ENCODE peak calls at places on chromosomes 3 and 15, in ten cellular contexts. T is iris pigment epithelial cell, J is SHP77, R is left ventricle myocardium inferior, Q is A172, H is pons, W is uterus, S is myocyte, D is EL, B is HT-29. Z is an unnamed sample.

GRCh38 chr15:60118146-60118545 is 114.0 kb downstream of the FOXB1 start:
- DNase-seq in T (no peak), J (no peak), R (no peak), Q (no peak), H (no peak), W (no peak), S (no peak), D (no peak), B (no peak), Z (no peak)

GRCh38 chr3:152943645-152944044 is 108.7 kb downstream of the P2RY1 start:
- DNase-seq in T (peak; percentile 1), J (no peak), R (no peak), Q (peak; percentile 17), H (no peak), W (no peak), S (peak; percentile 7), D (peak; percentile 24), B (peak; percentile 61), Z (no peak)

GRCh38 chr15:81050259-81050658 is 49.5 kb downstream of the TLNRD1 start:
- DNase-seq in T (no peak), J (no peak), R (no peak), Q (no peak), H (no peak), W (no peak), S (no peak), D (no peak), B (no peak), Z (no peak)

GRCh38 chr3:58422756-58423324 is 10.8 kb downstream of the PDHB start:
- DNase-seq in T (peak; percentile 40), J (peak; percentile 3), R (no peak), Q (peak; percentile 18), H (no peak), W (no peak), S (peak; percentile 40), D (no peak), B (no peak), Z (no peak)

GRCh38 chr3:124424396-124424795 is 305.9 kb upstream of the UMPS start:
- DNase-seq in T (no peak), J (no peak), R (no peak), Q (no peak), H (no peak), W (no peak), S (no peak), D (no peak), B (no peak), Z (no peak)

GRCh38 chr15:84816694-84817460 is at the start of gene ALPK3:
- DNase-seq in T (no peak), J (peak; percentile 85), R (peak; percentile 77), Q (no peak), H (no peak), W (no peak), S (peak; percentile 93), D (no peak), B (peak; percentile 84), Z (no peak)

GRCh38 chr15:90095521-90095959 is 6.7 kb downstream of the IDH2 start:
- DNase-seq in T (no peak), J (peak; percentile 64), R (no peak), Q (no peak), H (no peak), W (no peak), S (no peak), D (no peak), B (no peak), Z (peak; percentile 60)

GRCh38 chr3:158770254-158771017 is 31.4 kb upstream of the MFSD1 start:
- DNase-seq in T (peak; percentile 95), J (no peak), R (no peak), Q (peak; percentile 47), H (no peak), W (no peak), S (peak; percentile 35), D (peak; percentile 85), B (no peak), Z (no peak)

GRCh38 chr15:62966294-62966693 is 76.3 kb upstream of the TPM1 start:
- DNase-seq in T (no peak), J (no peak), R (no peak), Q (no peak), H (no peak), W (no peak), S (peak; percentile 93), D (no peak), B (no peak), Z (no peak)

GRCh38 chr15:43133429-43134156 is at the start of gene TMEM62:
- DNase-seq in T (peak; percentile 46), J (peak; percentile 84), R (peak; percentile 85), Q (peak; percentile 65), H (peak; percentile 72), W (peak; percentile 72), S (peak; percentile 83), D (peak; percentile 69), B (peak; percentile 97), Z (peak; percentile 83)

GRCh38 chr3:150739877-150740645 is 22.9 kb downstream of the SIAH2 start:
- DNase-seq in T (no peak), J (no peak), R (no peak), Q (no peak), H (no peak), W (no peak), S (no peak), D (no peak), B (no peak), Z (peak; percentile 53)

GRCh38 chr3:124467980-124468902 is 262.0 kb upstream of the UMPS start:
- DNase-seq in T (peak; percentile 37), J (peak; percentile 9), R (no peak), Q (peak; percentile 49), H (peak; percentile 37), W (peak; percentile 31), S (peak; percentile 55), D (peak; percentile 48), B (peak; percentile 90), Z (peak; percentile 46)

GRCh38 chr3:45055032-45055410 is 28.9 kb downstream of the CLEC3B start:
- DNase-seq in T (peak; percentile 83), J (no peak), R (no peak), Q (peak; percentile 86), H (no peak), W (no peak), S (peak; percentile 33), D (peak; percentile 85), B (no peak), Z (no peak)

GRCh38 chr15:79089331-79089889 is 1.2 kb downstream of the RASGRF1 start:
- DNase-seq in T (no peak), J (no peak), R (no peak), Q (no peak), H (no peak), W (no peak), S (no peak), D (no peak), B (no peak), Z (peak; percentile 2)

GRCh38 chr3:65483475-65483874 is 555.2 kb downstream of the MAGI1 start:
- DNase-seq in T (peak; percentile 10), J (no peak), R (peak; percentile 74), Q (no peak), H (peak; percentile 78), W (peak; percentile 31), S (peak; percentile 44), D (no peak), B (peak; percentile 61), Z (no peak)

GRCh38 chr3:10122724-10123123 is 7.2 kb downstream of the BRK1 start:
- DNase-seq in T (no peak), J (no peak), R (no peak), Q (no peak), H (no peak), W (no peak), S (no peak), D (no peak), B (no peak), Z (no peak)

GRCh38 chr3:143222505-143222904 is 102.9 kb downstream of the CHST2 start:
- DNase-seq in T (no peak), J (no peak), R (no peak), Q (peak; percentile 8), H (no peak), W (no peak), S (no peak), D (no peak), B (no peak), Z (no peak)

GRCh38 chr15:29665441-29665985 is 156.8 kb downstream of the TJP1 start:
- DNase-seq in T (no peak), J (no peak), R (no peak), Q (no peak), H (no peak), W (no peak), S (no peak), D (no peak), B (no peak), Z (no peak)

GRCh38 chr15:63888146-63888545 is 54.4 kb upstream of the HERC1 start:
- DNase-seq in T (no peak), J (no peak), R (no peak), Q (no peak), H (peak; percentile 59), W (no peak), S (peak; percentile 86), D (no peak), B (no peak), Z (no peak)